ENCODE peak calls at places on chromosomes 1 and 21, in ten cellular contexts. A, S, G, H, L, N, U, M, C and T are unnamed samples.
A peak's percentile ranks its signal among the peaks of the same experiment; 100 is the strongest.

GRCh38 chr1:30505853-30506784 is 217.3 kb downstream of the MATN1 start:
- DNase-seq in H (no peak), U (no peak), L (no peak), C (no peak), G (no peak), S (no peak), A (no peak), M (no peak), N (no peak), T (no peak)

GRCh38 chr21:16455526-16455925 is 725.7 kb downstream of the USP25 start:
- DNase-seq in S (no peak), A (no peak), M (no peak), U (no peak), G (no peak), N (no peak), H (no peak), L (no peak), C (no peak), T (no peak)

GRCh38 chr1:37622131-37622530 is 12.6 kb downstream of the RSPO1 start:
- DNase-seq in C (no peak), N (no peak), M (no peak), G (no peak), L (no peak), S (no peak), H (no peak), U (no peak), A (no peak), T (no peak)

GRCh38 chr1:243742814-243743213 is 107.2 kb downstream of the AKT3 start:
- DNase-seq in H (no peak), C (no peak), U (no peak), A (no peak), L (no peak), S (no peak), G (no peak), M (peak; percentile 66), N (peak; percentile 82), T (no peak)

GRCh38 chr1:56056438-56057312 is 522.7 kb downstream of the PLPP3 start:
- DNase-seq in L (no peak), S (no peak), C (no peak), N (peak; percentile 43), A (no peak), H (no peak), M (peak; percentile 51), G (no peak), U (no peak), T (no peak)

GRCh38 chr1:6126028-6126427 is 54.1 kb downstream of the CHD5 start:
- DNase-seq in S (no peak), L (no peak), U (peak; percentile 26), M (no peak), A (no peak), C (no peak), H (no peak), G (no peak), N (no peak), T (no peak)

GRCh38 chr1:181010789-181011188 is 11.9 kb downstream of the STX6 start:
- DNase-seq in N (peak; percentile 20), A (no peak), M (peak; percentile 32), S (no peak), G (no peak), H (no peak), C (no peak), U (no peak), L (no peak), T (no peak)

GRCh38 chr1:68149907-68150306 is 82.4 kb downstream of the WLS start:
- DNase-seq in H (no peak), U (no peak), A (no peak), N (no peak), S (no peak), C (no peak), G (no peak), M (no peak), L (no peak), T (no peak)

GRCh38 chr1:47757226-47757975 is 239.8 kb downstream of the TRABD2B start:
- DNase-seq in S (no peak), N (no peak), L (no peak), U (peak; percentile 31), M (no peak), G (no peak), H (no peak), C (no peak), A (no peak), T (no peak)

GRCh38 chr21:42975886-42976608 is 1.7 kb downstream of the PKNOX1 start:
- DNase-seq in U (no peak), L (no peak), M (no peak), S (no peak), N (no peak), A (no peak), G (no peak), C (no peak), H (no peak), T (no peak)

GRCh38 chr21:45227735-45228134 is 60.0 kb downstream of the POFUT2 start:
- DNase-seq in H (no peak), A (no peak), N (no peak), S (no peak), M (no peak), C (no peak), G (no peak), L (no peak), U (no peak), T (no peak)

GRCh38 chr21:29056005-29056404 is 17.4 kb downstream of the CCT8 start:
- DNase-seq in A (no peak), U (no peak), M (peak; percentile 30), L (no peak), C (no peak), H (no peak), G (peak; percentile 17), N (no peak), S (no peak), T (no peak)

GRCh38 chr1:18486195-18486594 is 5.5 kb downstream of the KLHDC7A start:
- DNase-seq in N (no peak), L (no peak), A (no peak), G (peak; percentile 18), C (peak; percentile 8), H (no peak), M (no peak), S (no peak), U (no peak), T (peak; percentile 63)

GRCh38 chr1:228340686-228341449 is 65.8 kb downstream of the TRIM11 start:
- DNase-seq in A (no peak), H (no peak), L (no peak), U (peak; percentile 34), G (peak; percentile 31), M (no peak), C (peak; percentile 66), N (no peak), S (no peak), T (no peak)

GRCh38 chr21:39612233-39613028 is at the start of gene B3GALT5:
- DNase-seq in N (no peak), S (no peak), U (no peak), M (peak; percentile 35), C (no peak), H (no peak), L (no peak), G (peak; percentile 20), A (peak; percentile 25), T (no peak)

GRCh38 chr1:179817056-179817455 is 60.5 kb downstream of the TOR1AIP2 start:
- DNase-seq in M (no peak), G (no peak), A (no peak), N (no peak), H (no peak), S (no peak), C (no peak), L (no peak), U (no peak), T (no peak)

GRCh38 chr21:45977396-45977795 is 4.2 kb upstream of the COL6A1 start:
- DNase-seq in M (no peak), G (no peak), L (no peak), N (no peak), C (no peak), U (no peak), H (no peak), A (no peak), S (no peak), T (no peak)

GRCh38 chr1:4267381-4268261 is 367.5 kb upstream of the C1orf174 start:
- DNase-seq in G (no peak), N (no peak), U (no peak), S (no peak), M (no peak), H (no peak), C (no peak), A (peak; percentile 12), L (no peak), T (peak; percentile 99)

GRCh38 chr1:156477526-156478249 is 22.9 kb downstream of the MEF2D start:
- DNase-seq in N (no peak), S (no peak), H (no peak), L (no peak), U (no peak), C (no peak), G (no peak), A (no peak), M (no peak), T (no peak)

GRCh38 chr1:27307851-27308598 is 13.9 kb upstream of the TMEM222 start:
- DNase-seq in G (no peak), M (no peak), N (no peak), C (peak; percentile 55), L (no peak), A (no peak), U (no peak), S (no peak), H (no peak), T (no peak)

GRCh38 chr21:36325373-36326010 is 5.5 kb downstream of the MORC3 start:
- DNase-seq in H (no peak), S (no peak), M (no peak), C (no peak), L (no peak), U (no peak), A (no peak), N (peak; percentile 22), G (no peak), T (peak; percentile 42)

GRCh38 chr1:10471411-10472219 is 714 bp downstream of the DFFA start:
- DNase-seq in N (no peak), L (no peak), M (peak; percentile 52), U (no peak), G (no peak), H (no peak), S (no peak), A (no peak), C (peak; percentile 27), T (no peak)

GRCh38 chr21:34148826-34149558 is 75.6 kb downstream of the MRPS6 start:
- DNase-seq in C (no peak), N (no peak), S (no peak), G (no peak), M (no peak), U (no peak), H (no peak), L (no peak), A (no peak), T (peak; percentile 67)

GRCh38 chr1:198880397-198880796 is 241.6 kb downstream of the PTPRC start:
- DNase-seq in S (no peak), C (no peak), A (no peak), G (no peak), N (peak; percentile 49), L (no peak), U (no peak), M (peak; percentile 76), H (no peak), T (no peak)

GRCh38 chr1:245809361-245809760 is 654.6 kb downstream of the KIF26B start:
- DNase-seq in N (no peak), C (peak; percentile 6), L (no peak), H (no peak), A (no peak), G (no peak), U (no peak), M (no peak), S (no peak), T (no peak)

GRCh38 chr1:2475571-2475970 is 518 bp upstream of the PLCH2 start:
- DNase-seq in C (no peak), A (no peak), N (no peak), M (no peak), S (no peak), L (no peak), H (no peak), U (no peak), G (no peak), T (no peak)

GRCh38 chr21:31530918-31531705 is 128.4 kb upstream of the SOD1 start:
- DNase-seq in S (no peak), C (no peak), H (no peak), N (no peak), A (no peak), U (no peak), M (no peak), L (no peak), G (peak; percentile 99), T (no peak)

GRCh38 chr1:77858725-77859124 is 29.7 kb upstream of the NEXN start:
- DNase-seq in L (no peak), U (no peak), C (no peak), S (no peak), H (no peak), M (no peak), A (no peak), N (no peak), G (no peak), T (no peak)